ENCODE peak calls at places on chromosomes 4 and X, in nine cellular contexts. W is upper lobe of left lung; U is right cardiac atrium; L is hepatocyte; M is CD8-positive, alpha-beta memory T cell; O is CD8-positive, alpha-beta T cell; E is lung; A is ascending aorta; Q is endodermal cell. C is an unnamed sample.

GRCh38 chrX:137747231-137747630 is 181.3 kb downstream of the ZIC3 start:
- DNase-seq in W (no peak), U (no peak), L (no peak), M (no peak), O (no peak), E (no peak), A (no peak), Q (peak; percentile 85), C (no peak)

GRCh38 chr4:101791189-101791572 is 651 bp downstream of the BANK1 start:
- DNase-seq in W (peak; percentile 58), U (no peak), L (no peak), M (no peak), O (no peak), E (peak; percentile 34), A (no peak), Q (no peak), C (no peak)

GRCh38 chr4:8102831-8103230 is 55.8 kb downstream of the ABLIM2 start:
- DNase-seq in W (no peak), U (no peak), L (no peak), M (no peak), O (no peak), E (no peak), A (no peak), Q (no peak), C (no peak)

GRCh38 chr4:7624361-7624760 is 189.6 kb upstream of the PSAPL1 start:
- DNase-seq in W (no peak), U (no peak), L (no peak), M (no peak), O (no peak), E (no peak), A (no peak), Q (no peak), C (no peak)

GRCh38 chrX:15340867-15341266 is 5.5 kb upstream of the PIGA start:
- DNase-seq in W (no peak), U (no peak), L (no peak), M (no peak), O (no peak), E (no peak), A (no peak), Q (no peak), C (no peak)

GRCh38 chr4:53450773-53451172 is 73.3 kb downstream of the FIP1L1 start:
- DNase-seq in W (no peak), U (no peak), L (no peak), M (no peak), O (no peak), E (no peak), A (no peak), Q (peak; percentile 48), C (no peak)

GRCh38 chr4:168674077-168674747 is 177.4 kb downstream of the PALLD start:
- DNase-seq in W (no peak), U (no peak), L (peak; percentile 36), M (no peak), O (no peak), E (no peak), A (no peak), Q (peak; percentile 53), C (no peak)

GRCh38 chr4:158710814-158711213 is 12.4 kb downstream of the PPID start:
- DNase-seq in W (no peak), U (no peak), L (no peak), M (no peak), O (no peak), E (no peak), A (no peak), Q (no peak), C (no peak)

GRCh38 chrX:49271341-49271740 is 1.7 kb downstream of the PPP1R3F start:
- DNase-seq in W (no peak), U (no peak), L (no peak), M (no peak), O (no peak), E (no peak), A (no peak), Q (no peak), C (no peak)

GRCh38 chr4:6198768-6199343 is 1.5 kb downstream of the JAKMIP1 start:
- DNase-seq in W (no peak), U (no peak), L (no peak), M (peak; percentile 33), O (no peak), E (no peak), A (peak; percentile 52), Q (peak; percentile 94), C (no peak)

GRCh38 chr4:1035510-1035909 is 24.1 kb downstream of the FGFRL1 start:
- DNase-seq in W (no peak), U (peak; percentile 81), L (no peak), M (no peak), O (no peak), E (no peak), A (peak; percentile 80), Q (no peak), C (no peak)

GRCh38 chrX:32673193-32673592 is 538.2 kb downstream of the DMD start:
- DNase-seq in W (no peak), U (no peak), L (peak; percentile 33), M (no peak), O (no peak), E (no peak), A (no peak), Q (no peak), C (no peak)

GRCh38 chrX:64321507-64321906 is 73.7 kb downstream of the MTMR8 start:
- DNase-seq in W (no peak), U (no peak), L (no peak), M (no peak), O (no peak), E (no peak), A (no peak), Q (no peak), C (no peak)

GRCh38 chr4:100742045-100742444 is 224.2 kb upstream of the EMCN start:
- DNase-seq in W (no peak), U (no peak), L (no peak), M (no peak), O (no peak), E (no peak), A (no peak), Q (no peak), C (no peak)

GRCh38 chrX:133081990-133082389 is 14.9 kb downstream of the USP26 start:
- DNase-seq in W (no peak), U (no peak), L (no peak), M (no peak), O (no peak), E (no peak), A (no peak), Q (no peak), C (no peak)

DNA sequence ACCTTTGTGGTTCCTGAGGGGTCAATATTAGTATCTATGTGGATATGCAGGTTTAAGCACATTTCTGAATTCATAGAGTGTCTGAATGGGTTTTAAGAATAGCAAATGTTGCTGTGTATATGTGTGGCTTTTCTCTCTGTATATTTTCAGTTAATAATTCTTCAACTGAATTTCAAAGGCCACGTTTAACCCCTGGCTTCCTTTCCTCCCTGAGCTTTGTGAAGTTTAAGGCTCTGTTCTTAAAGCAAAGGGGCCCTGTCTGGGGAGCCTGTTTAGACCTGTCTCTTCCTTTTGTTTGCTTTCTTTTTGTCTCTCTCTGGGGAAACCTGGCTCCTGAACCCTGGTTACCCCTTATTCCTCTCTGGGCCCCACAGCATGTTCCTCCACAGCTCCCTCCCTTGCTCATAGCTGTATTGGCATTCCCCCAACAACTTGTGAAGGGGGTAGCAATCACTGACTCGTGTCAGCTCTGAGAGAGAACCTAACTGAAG is 139.1 kb downstream of the COL4A6 start:
- DNase-seq in W (no peak), U (no peak), L (peak; percentile 44), M (no peak), O (no peak), E (no peak), A (no peak), Q (no peak), C (no peak)
- H3K27ac ChIP-seq in W (no peak overlapping the region), U (no peak overlapping the region), L (peak overlapping the region; percentile 69), M (no peak overlapping the region), O (no peak overlapping the region), E (no peak overlapping the region), A (no peak overlapping the region), Q (peak overlapping the region; percentile 73), C (no peak overlapping the region)

GRCh38 chr4:88792268-88792781 is 94.7 kb upstream of the NAP1L5 start:
- DNase-seq in W (no peak), U (no peak), L (peak; percentile 34), M (no peak), O (no peak), E (no peak), A (no peak), Q (no peak), C (no peak)
- H3K4me1 ChIP-seq in W (no peaks in the 10 kb centered on the region), U (no peaks in the 10 kb centered on the region), L (peaks cover 7% of the 10 kb centered on the region), M (no peaks in the 10 kb centered on the region), O (no peaks in the 10 kb centered on the region), E (no peaks in the 10 kb centered on the region), A (no peaks in the 10 kb centered on the region), Q (no peaks in the 10 kb centered on the region), C (peaks cover 14% of the 10 kb centered on the region)

GRCh38 chr4:185773419-185773818 is 38.6 kb downstream of the SORBS2 start:
- DNase-seq in W (peak; percentile 59), U (peak; percentile 47), L (peak; percentile 59), M (no peak), O (no peak), E (no peak), A (no peak), Q (peak; percentile 68), C (peak; percentile 19)

GRCh38 chr4:185774815-185775684 is 36.9 kb downstream of the SORBS2 start:
- DNase-seq in W (peak; percentile 41), U (no peak), L (peak; percentile 34), M (no peak), O (no peak), E (peak; percentile 50), A (peak; percentile 76), Q (no peak), C (peak; percentile 89)

GRCh38 chr4:185774076-185774731 is 37.8 kb downstream of the SORBS2 start:
- DNase-seq in W (no peak), U (no peak), L (peak; percentile 35), M (no peak), O (no peak), E (no peak), A (no peak), Q (no peak), C (no peak)

GRCh38 chr4:185772391-185773093 is 39.5 kb downstream of the SORBS2 start:
- DNase-seq in W (no peak), U (no peak), L (no peak), M (no peak), O (no peak), E (no peak), A (no peak), Q (no peak), C (no peak)

DNA sequence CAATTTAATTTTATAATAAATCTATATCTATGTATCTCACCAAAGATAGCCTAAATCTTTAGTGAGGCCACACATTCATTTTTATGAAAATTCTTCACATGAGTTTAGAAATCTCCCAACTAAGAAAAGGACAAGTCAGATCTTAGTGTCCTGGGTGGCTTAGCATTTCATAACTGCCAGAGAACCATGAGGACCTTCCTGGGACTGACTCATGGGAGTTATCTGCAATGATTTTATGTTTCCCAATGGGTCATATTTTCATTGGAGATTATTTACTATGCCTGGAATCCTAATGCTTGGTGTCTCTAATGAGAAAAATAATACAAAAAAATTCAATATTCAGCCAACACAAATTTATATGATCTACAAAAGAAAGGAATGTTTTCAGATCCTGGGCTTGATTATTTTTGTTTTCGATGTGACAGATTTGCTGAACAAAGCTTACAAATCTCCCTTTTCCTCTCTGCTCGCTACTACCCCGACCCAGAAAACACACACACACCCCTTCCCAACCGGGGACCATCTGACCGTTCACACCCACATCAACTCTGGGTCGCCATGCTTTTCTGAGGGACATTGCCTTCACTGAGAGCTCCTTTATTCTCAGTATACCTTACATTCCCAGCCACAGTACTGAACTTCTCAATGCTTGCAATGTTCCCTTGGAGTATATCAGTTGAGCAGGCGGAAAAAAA is 40.2 kb downstream of the SORBS2 start:
- DNase-seq in W (no peak), U (no peak), L (no peak), M (no peak), O (no peak), E (no peak), A (no peak), Q (no peak), C (no peak)
- H3K27ac ChIP-seq in W (peak overlapping the region; percentile 36), U (peak overlapping the region; percentile 95), L (no peak overlapping the region), M (no peak overlapping the region), O (no peak overlapping the region), E (no peak overlapping the region), A (peak overlapping the region; percentile 52), Q (no peak overlapping the region), C (no peak overlapping the region)

GRCh38 chrX:115437841-115438240 is 123.1 kb upstream of the PLS3 start:
- DNase-seq in W (no peak), U (peak; percentile 18), L (no peak), M (no peak), O (no peak), E (no peak), A (no peak), Q (no peak), C (no peak)
- H3K4me1 ChIP-seq in W (no peaks in the 10 kb centered on the region), U (no peaks in the 10 kb centered on the region), L (no peaks in the 10 kb centered on the region), M (no peaks in the 10 kb centered on the region), O (no peaks in the 10 kb centered on the region), E (no peaks in the 10 kb centered on the region), A (no peaks in the 10 kb centered on the region), Q (no peaks in the 10 kb centered on the region), C (no peaks in the 10 kb centered on the region)